ENCODE peak calls at places on chromosomes 6 and 20, in four cellular contexts. R is H1, V is PC-9, D is ACHN. K is an unnamed sample.

GRCh38 chr6:31098449-31098938 is 13.9 kb downstream of the C6orf15 start:
- DNase-seq in D (no peak), R (no peak), V (no peak), K (no peak)

GRCh38 chr6:41730531-41731436 is 4.6 kb downstream of the TFEB start:
- DNase-seq in D (no peak), V (no peak), R (no peak), K (peak)

GRCh38 chr6:34369385-34369784 is 23.1 kb downstream of the NUDT3 start:
- DNase-seq in R (no peak), V (no peak), D (no peak), K (no peak)

GRCh38 chr20:49247792-49248191 is 28.6 kb downstream of the DDX27 start:
- DNase-seq in V (no peak), D (no peak), R (no peak), K (no peak)

GRCh38 chr6:79119217-79119616 is 41.2 kb upstream of the PHIP start:
- DNase-seq in R (no peak), D (no peak), V (no peak), K (no peak)

GRCh38 chr6:16132909-16133308 is 4.0 kb downstream of the MYLIP start:
- DNase-seq in R (no peak), V (no peak), D (no peak), K (peak)

GRCh38 chr6:25041676-25042598 is 106.2 kb upstream of the RIPOR2 start:
- DNase-seq in V (no peak), D (no peak), R (no peak), K (no peak)

GRCh38 chr20:64168381-64169088 is 4.3 kb downstream of the MYT1 start:
- DNase-seq in R (no peak), V (no peak), D (no peak), K (peak)

GRCh38 chr6:129575378-129576118 is 134.4 kb downstream of the ARHGAP18 start:
- DNase-seq in V (no peak), D (peak), R (no peak), K (peak)

GRCh38 chr20:3563548-3564177 is 92.8 kb downstream of the ATRN start:
- DNase-seq in D (peak), V (peak), R (no peak), K (peak)

GRCh38 chr20:22430154-22430745 is 154.1 kb downstream of the FOXA2 start:
- DNase-seq in R (peak), D (no peak), V (peak), K (no peak)

GRCh38 chr6:44002591-44003344 is 124.5 kb downstream of the MRPL14 start:
- DNase-seq in D (peak), V (no peak), R (peak), K (peak)

GRCh38 chr20:45104786-45105185 is 3.9 kb upstream of the KCNS1 start:
- DNase-seq in D (peak), R (no peak), V (peak), K (no peak)

GRCh38 chr20:44586289-44586911 is 4.0 kb downstream of the PKIG start:
- DNase-seq in V (no peak), R (no peak), D (no peak), K (no peak)

GRCh38 chr20:62697468-62697912 is 11.1 kb upstream of the NTSR1 start:
- DNase-seq in V (no peak), D (no peak), R (no peak), K (no peak)

GRCh38 chr6:73722318-73723060 is 26.5 kb downstream of the CD109 start:
- DNase-seq in R (no peak), D (peak), V (no peak), K (no peak)

GRCh38 chr6:9456241-9456658 is 958.6 kb downstream of the TFAP2A start:
- DNase-seq in D (no peak), R (peak), V (no peak), K (no peak)